ENCODE peak calls at places on chromosomes 1 and 21, in four cellular contexts. M, C, S and W are unnamed samples.

GRCh38 chr1:64187646-64188045 is 15.8 kb upstream of the UBE2U start:
- DNase-seq in S (no peak), M (no peak), C (no peak), W (no peak)

GRCh38 chr1:228373681-228374571 is 32.7 kb downstream of the TRIM11 start:
- DNase-seq in S (no peak), M (no peak), C (no peak), W (no peak)

GRCh38 chr1:107943694-107944093 is 21.3 kb downstream of the VAV3 start:
- DNase-seq in C (no peak), M (no peak), S (no peak), W (no peak)

GRCh38 chr1:232211149-232211548 is 418.8 kb downstream of the SIPA1L2 start:
- DNase-seq in C (peak; percentile 75), S (peak; percentile 79), M (no peak), W (peak; percentile 67)

GRCh38 chr21:17527240-17527639 is 14.4 kb downstream of the CXADR start:
- DNase-seq in S (no peak), M (peak; percentile 41), C (no peak), W (peak; percentile 36)

GRCh38 chr1:108560430-108561144 is 687 bp downstream of the EEIG2 start:
- DNase-seq in M (peak; percentile 51), C (peak; percentile 74), S (peak; percentile 81), W (peak; percentile 88)

GRCh38 chr1:62064831-62065230 is 129.8 kb upstream of the L1TD1 start:
- DNase-seq in C (no peak), S (no peak), M (no peak), W (peak; percentile 89)

GRCh38 chr1:171137580-171137979 is 46.9 kb downstream of the FMO3 start:
- DNase-seq in M (no peak), S (no peak), C (no peak), W (no peak)

GRCh38 chr21:44532712-44533111 is 7.3 kb downstream of the KRTAP10-1 start:
- DNase-seq in M (no peak), S (peak; percentile 27), C (no peak), W (no peak)

GRCh38 chr21:44533121-44533890 is 6.7 kb downstream of the KRTAP10-1 start:
- DNase-seq in S (no peak), C (no peak), M (no peak), W (no peak)

GRCh38 chr21:44534688-44535087 is 5.3 kb downstream of the KRTAP10-1 start:
- DNase-seq in C (no peak), M (no peak), S (no peak), W (no peak)

GRCh38 chr21:44532165-44532564 is 7.8 kb downstream of the KRTAP10-1 start:
- DNase-seq in M (no peak), C (no peak), S (no peak), W (no peak)

GRCh38 chr21:44533891-44534627 is 5.9 kb downstream of the KRTAP10-1 start:
- DNase-seq in M (no peak), C (no peak), S (peak; percentile 50), W (no peak)
- H2AK5ac ChIP-seq in M (no peak overlapping the region), C (no peak overlapping the region), S (no peak overlapping the region), W (no peak overlapping the region)

DNA sequence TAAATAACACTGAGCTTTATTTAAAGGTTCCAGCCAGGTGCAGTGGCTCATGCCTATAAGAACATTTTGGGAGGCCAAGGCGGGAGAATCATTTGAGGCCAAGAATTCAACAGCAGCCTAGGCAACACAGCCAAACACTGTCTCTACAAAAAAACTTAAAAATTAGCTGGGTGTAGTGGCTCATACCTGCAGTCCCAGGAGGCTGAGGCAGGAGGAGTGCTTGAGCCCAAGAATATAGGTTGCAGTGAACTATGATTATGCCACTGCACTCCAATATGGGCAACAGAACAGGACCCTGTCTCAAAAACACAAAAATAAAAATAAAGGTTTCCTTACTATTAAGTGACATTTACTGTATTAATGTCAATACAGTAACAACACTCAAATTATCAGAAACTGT is 2.1 kb downstream of the TAF12 start:
- DNase-seq in C (no peak), S (no peak), M (peak; percentile 9), W (peak; percentile 59)
- H3K56ac ChIP-seq in C (no peak overlapping the region), S (no peak overlapping the region), M (no peak overlapping the region), W (no peak overlapping the region)

GRCh38 chr21:44012474-44013379 is 618 bp downstream of the TRAPPC10 start:
- DNase-seq in S (peak; percentile 86), M (peak; percentile 13), C (peak; percentile 96), W (peak; percentile 84)
- H3K23ac ChIP-seq in S (no peak overlapping the region), M (peak overlapping the region; percentile 18), C (no peak overlapping the region), W (no peak overlapping the region)

DNA sequence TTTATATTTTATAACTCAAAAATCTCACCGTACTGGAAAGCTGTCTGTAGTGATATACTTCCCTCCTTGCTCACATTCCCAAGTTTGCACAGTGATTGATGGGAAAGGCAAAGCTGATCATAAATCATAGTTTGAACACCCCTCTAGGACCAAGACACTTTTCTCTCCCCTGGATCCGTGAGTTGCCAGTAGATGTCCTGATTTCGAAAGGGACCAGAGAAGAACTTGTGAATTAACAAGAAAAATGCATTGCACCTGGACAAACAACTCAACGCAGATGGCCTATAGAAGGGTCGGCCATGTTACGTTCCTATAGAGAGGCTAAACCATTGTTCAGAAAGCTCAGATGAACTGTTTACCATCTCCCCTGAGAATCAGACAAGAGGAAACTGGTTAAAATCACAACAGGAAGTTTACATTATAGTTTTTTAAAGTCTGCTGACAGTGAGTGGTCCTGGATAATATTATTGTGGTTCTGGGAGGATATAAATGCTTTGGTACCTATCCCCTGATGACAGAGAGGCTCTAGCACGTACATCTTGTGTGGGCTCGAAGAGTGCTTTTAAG is 124.0 kb upstream of the SLC45A1 start:
- DNase-seq in M (no peak), C (no peak), S (no peak), W (no peak)
- H2AK5ac ChIP-seq in M (peak overlapping the region; percentile 56), C (no peak overlapping the region), S (no peak overlapping the region), W (no peak overlapping the region)

DNA sequence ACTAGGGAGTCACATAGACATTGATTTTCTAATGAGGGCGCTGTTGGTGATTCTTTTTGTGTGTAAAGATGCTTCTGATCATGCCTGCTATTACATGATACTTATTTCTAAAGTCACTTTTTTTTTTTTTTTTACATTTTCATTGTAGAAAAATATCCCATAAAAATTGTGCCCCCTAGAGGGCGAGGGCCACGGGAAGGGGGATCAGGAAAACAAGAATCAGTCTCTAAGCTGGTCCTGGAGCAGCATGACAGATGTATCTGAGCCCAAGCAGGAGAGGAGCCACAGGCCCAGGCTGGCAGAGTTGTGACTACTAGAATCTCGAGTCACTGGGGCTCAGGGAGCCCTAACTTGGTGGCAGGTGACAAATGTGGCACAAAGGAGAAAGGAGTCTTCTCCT is 28.1 kb downstream of the ZSCAN20 start:
- DNase-seq in S (no peak), M (no peak), C (no peak), W (peak; percentile 16)
- H3K56ac ChIP-seq in S (no peak overlapping the region), M (no peak overlapping the region), C (no peak overlapping the region), W (no peak overlapping the region)

DNA sequence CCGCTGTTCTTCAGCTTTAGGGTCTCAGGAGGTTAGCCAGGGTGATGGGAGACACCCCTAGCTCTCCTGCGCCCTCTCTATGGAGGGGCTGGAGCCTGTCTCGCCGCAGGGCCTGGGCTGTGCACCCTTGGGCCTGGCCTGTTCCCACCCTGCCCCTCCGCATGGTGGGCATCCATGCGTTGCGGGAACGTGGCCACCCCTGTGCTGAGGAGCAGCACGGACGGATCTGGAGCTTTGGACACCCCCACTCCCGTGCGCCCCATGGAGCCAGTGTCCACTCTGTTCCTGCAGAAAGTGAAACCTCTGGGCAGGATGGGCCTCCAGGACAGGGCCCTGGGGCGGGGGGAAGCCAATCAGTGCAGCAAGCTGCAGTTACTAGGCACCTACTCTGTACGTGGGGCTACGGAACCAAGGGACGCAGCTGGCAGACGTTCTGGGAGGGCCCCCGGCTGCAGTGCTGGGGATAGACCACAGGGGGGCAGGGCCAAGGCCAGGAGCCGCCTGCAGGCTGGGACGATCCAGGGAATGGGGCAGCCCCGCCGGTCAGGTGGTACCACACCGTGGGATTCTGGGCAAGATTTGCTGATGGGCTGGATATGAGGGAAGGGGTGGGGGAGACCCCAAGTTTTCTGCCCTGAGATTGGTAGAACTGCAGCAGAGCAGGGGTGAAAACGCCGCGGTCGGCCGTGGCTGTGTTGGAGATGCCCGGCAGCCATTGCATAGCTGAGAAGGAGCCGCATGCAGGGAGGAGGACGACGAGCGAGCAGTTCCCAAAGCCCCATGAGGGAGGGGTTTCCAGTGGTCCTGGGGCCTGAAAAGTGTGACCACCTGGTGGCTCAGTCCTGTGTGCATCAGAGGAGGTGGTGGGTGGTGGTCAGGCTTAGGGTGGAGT is 43.3 kb downstream of the TP73 start:
- DNase-seq in M (peak; percentile 4), S (peak; percentile 85), C (peak; percentile 93), W (peak; percentile 60)
- H3K23ac ChIP-seq in M (no peak overlapping the region), S (no peak overlapping the region), C (no peak overlapping the region), W (no peak overlapping the region)

GRCh38 chr1:206002833-206003532 is at the start of gene RAB7B:
- DNase-seq in C (peak; percentile 41), M (peak; percentile 76), S (peak; percentile 36), W (no peak)
- H2AK5ac ChIP-seq in C (peak within 1 kb of the TSS; percentile 68), M (peak within 1 kb of the TSS; percentile 99), S (no peak within 1 kb of the TSS), W (no peak within 1 kb of the TSS)